ENCODE peak calls at places on chromosomes 3 and 15, in four cellular contexts. Y is NCI-H1048, G is nephron progenitor cell, E is H1. R is an unnamed sample.

GRCh38 chr15:47750030-47750739 is 32.9 kb downstream of the SEMA6D start:
- DNase-seq in E (no peak), G (no peak), Y (no peak), R (no peak)

GRCh38 chr3:64954995-64955636 is 267.3 kb upstream of the ADAMTS9 start:
- DNase-seq in E (no peak), Y (no peak), G (peak; percentile 13), R (no peak)

GRCh38 chr3:55305714-55306485 is 181.2 kb downstream of the WNT5A start:
- DNase-seq in Y (no peak), E (no peak), G (no peak), R (no peak)

GRCh38 chr15:34366271-34367043 is 539 bp downstream of the LPCAT4 start:
- DNase-seq in G (peak; percentile 79), E (peak; percentile 82), Y (no peak), R (peak; percentile 79)

GRCh38 chr15:60507596-60508424 is 28.9 kb upstream of the ICE2 start:
- DNase-seq in Y (no peak), E (peak; percentile 54), G (peak; percentile 33), R (no peak)

GRCh38 chr15:31502541-31503229 is 176.1 kb downstream of the KLF13 start:
- DNase-seq in Y (no peak), E (peak; percentile 27), G (no peak), R (no peak)

GRCh38 chr3:193783166-193783896 is 190.3 kb downstream of the OPA1 start:
- DNase-seq in Y (no peak), E (no peak), G (no peak), R (no peak)

GRCh38 chr15:79172032-79172481 is 81.5 kb upstream of the RASGRF1 start:
- DNase-seq in Y (no peak), G (no peak), E (peak; percentile 53), R (no peak)

GRCh38 chr3:194488007-194488742 is 1.4 kb upstream of the ATP13A3 start:
- DNase-seq in G (no peak), Y (no peak), E (no peak), R (no peak)

GRCh38 chr3:37279226-37279625 is 104.8 kb upstream of the LRRFIP2 start:
- DNase-seq in E (no peak), Y (no peak), G (no peak), R (no peak)

GRCh38 chr3:126952261-126952982 is 30.5 kb upstream of the PLXNA1 start:
- DNase-seq in E (no peak), G (no peak), Y (no peak), R (peak; percentile 9)

GRCh38 chr3:126180477-126181397 is at the start of gene ALDH1L1:
- DNase-seq in E (peak; percentile 84), Y (no peak), G (peak; percentile 84), R (peak; percentile 59)

GRCh38 chr3:78818161-78818985 is 949.4 kb downstream of the ROBO1 start:
- DNase-seq in E (no peak), Y (no peak), G (no peak), R (no peak)

GRCh38 chr3:53811143-53811915 is 34.9 kb downstream of the CHDH start:
- DNase-seq in Y (no peak), G (no peak), E (no peak), R (peak; percentile 6)

GRCh38 chr3:145244327-145244726 is 916.7 kb downstream of the PLOD2 start:
- DNase-seq in E (no peak), G (no peak), Y (no peak), R (no peak)

GRCh38 chr3:78895528-78895927 is 872.3 kb downstream of the ROBO1 start:
- DNase-seq in Y (no peak), E (no peak), G (no peak), R (no peak)

R was measured in glutamatergic neuron.